ENCODE peak calls at places on chromosomes 3 and 15, in nine cellular contexts. S, U, Q, I, J, M, K, X and D are unnamed samples.
A peak's percentile ranks its signal among the peaks of the same experiment; 100 is the strongest.

GRCh38 chr3:150035910-150036661 is 65.4 kb upstream of the PFN2 start:
- DNase-seq in S (no peak), X (no peak), Q (no peak), I (no peak), J (no peak), M (no peak), K (no peak), U (peak; percentile 67), D (no peak)

GRCh38 chr3:179196700-179197099 is 48.5 kb downstream of the PIK3CA start:
- DNase-seq in S (no peak), J (no peak), K (no peak), U (no peak), X (no peak), I (no peak), Q (no peak), M (no peak), D (no peak)

GRCh38 chr15:37425541-37425940 is 325.2 kb upstream of the MEIS2 start:
- DNase-seq in Q (no peak), S (no peak), X (no peak), U (no peak), K (no peak), I (no peak), J (no peak), M (no peak), D (no peak)

GRCh38 chr3:104805042-104805441 is 561.7 kb upstream of the ALCAM start:
- DNase-seq in X (no peak), J (no peak), Q (no peak), K (no peak), S (no peak), U (no peak), I (no peak), M (no peak), D (no peak)

GRCh38 chr3:144341461-144341860 is 369.8 kb downstream of the DIPK2A start:
- DNase-seq in X (no peak), U (no peak), S (no peak), M (no peak), K (no peak), J (no peak), Q (no peak), I (no peak), D (no peak)

GRCh38 chr3:152071924-152072323 is 196.8 kb upstream of the MBNL1 start:
- DNase-seq in M (peak; percentile 64), U (no peak), I (no peak), J (peak; percentile 64), S (no peak), Q (no peak), X (no peak), K (no peak), D (no peak)

GRCh38 chr3:180467177-180467576 is 134.8 kb upstream of the TTC14 start:
- DNase-seq in S (no peak), K (no peak), Q (no peak), M (no peak), J (peak; percentile 23), X (no peak), I (no peak), U (no peak), D (no peak)

GRCh38 chr3:163218336-163218735 is 1721.7 kb downstream of the OTOL1 start:
- DNase-seq in U (no peak), J (no peak), Q (no peak), M (no peak), S (no peak), I (no peak), X (no peak), K (no peak), D (no peak)

GRCh38 chr15:63463030-63463429 is 41.4 kb upstream of the USP3 start:
- DNase-seq in J (no peak), K (no peak), U (no peak), Q (no peak), S (no peak), X (no peak), M (no peak), I (no peak), D (no peak)

GRCh38 chr15:34275721-34276120 is 50.9 kb downstream of the EMC4 start:
- DNase-seq in M (no peak), J (peak; percentile 89), S (no peak), Q (no peak), U (no peak), I (no peak), X (no peak), K (no peak), D (no peak)

GRCh38 chr3:62332771-62333381 is 40.5 kb downstream of the FEZF2 start:
- DNase-seq in I (no peak), Q (no peak), U (no peak), X (no peak), K (no peak), M (peak; percentile 10), J (peak; percentile 47), S (no peak), D (no peak)

GRCh38 chr15:70430029-70430428 is 332.3 kb upstream of the TLE3 start:
- DNase-seq in J (peak; percentile 56), S (no peak), Q (no peak), K (no peak), I (no peak), M (no peak), U (no peak), X (no peak), D (no peak)

GRCh38 chr3:179695672-179696313 is 43.0 kb downstream of the USP13 start:
- DNase-seq in J (no peak), K (no peak), I (no peak), U (no peak), Q (no peak), X (no peak), S (no peak), M (peak; percentile 47), D (no peak)

GRCh38 chr15:28114114-28114455 is 15.0 kb upstream of the OCA2 start:
- DNase-seq in I (no peak), X (no peak), U (no peak), Q (no peak), M (no peak), K (no peak), J (no peak), S (no peak), D (peak; percentile 8)
- H3K27ac ChIP-seq in I (no peak overlapping the region), X (no peak overlapping the region), U (no peak overlapping the region), Q (no peak overlapping the region), M (no peak overlapping the region), K (no peak overlapping the region), J (no peak overlapping the region), S (no peak overlapping the region), D (no peak overlapping the region)

DNA sequence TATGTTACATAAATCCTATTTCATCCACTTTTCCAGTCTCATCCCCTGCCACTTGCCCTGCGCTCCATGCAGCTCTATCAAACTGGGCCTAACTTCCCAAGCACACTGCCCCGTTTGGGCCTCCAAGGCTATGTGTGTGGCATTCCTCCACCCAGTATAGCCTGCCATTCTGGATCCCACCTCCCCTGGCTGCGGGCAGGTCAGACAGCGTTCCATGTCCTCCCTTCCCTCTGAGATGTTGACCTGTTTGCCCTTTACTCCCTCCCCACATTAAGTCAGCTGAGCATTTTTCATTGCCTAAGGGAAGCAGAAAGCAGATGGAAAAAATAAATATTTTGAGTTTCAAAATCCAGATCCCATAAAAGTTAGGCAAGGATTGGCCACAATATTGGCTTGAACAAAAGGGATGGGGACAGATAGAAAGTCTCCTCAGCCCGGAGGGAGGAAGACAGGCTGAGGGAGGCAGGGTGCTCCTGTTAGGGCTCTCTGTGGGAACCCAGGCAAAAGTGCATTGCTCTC is 73.3 kb downstream of the CYP19A1 start:
- DNase-seq in M (no peak), K (no peak), I (no peak), X (no peak), Q (no peak), J (no peak), S (no peak), U (no peak), D (no peak)
- H3K27ac ChIP-seq in M (no peak overlapping the region), K (no peak overlapping the region), I (no peak overlapping the region), X (no peak overlapping the region), Q (no peak overlapping the region), J (no peak overlapping the region), S (no peak overlapping the region), U (no peak overlapping the region), D (no peak overlapping the region)

DNA sequence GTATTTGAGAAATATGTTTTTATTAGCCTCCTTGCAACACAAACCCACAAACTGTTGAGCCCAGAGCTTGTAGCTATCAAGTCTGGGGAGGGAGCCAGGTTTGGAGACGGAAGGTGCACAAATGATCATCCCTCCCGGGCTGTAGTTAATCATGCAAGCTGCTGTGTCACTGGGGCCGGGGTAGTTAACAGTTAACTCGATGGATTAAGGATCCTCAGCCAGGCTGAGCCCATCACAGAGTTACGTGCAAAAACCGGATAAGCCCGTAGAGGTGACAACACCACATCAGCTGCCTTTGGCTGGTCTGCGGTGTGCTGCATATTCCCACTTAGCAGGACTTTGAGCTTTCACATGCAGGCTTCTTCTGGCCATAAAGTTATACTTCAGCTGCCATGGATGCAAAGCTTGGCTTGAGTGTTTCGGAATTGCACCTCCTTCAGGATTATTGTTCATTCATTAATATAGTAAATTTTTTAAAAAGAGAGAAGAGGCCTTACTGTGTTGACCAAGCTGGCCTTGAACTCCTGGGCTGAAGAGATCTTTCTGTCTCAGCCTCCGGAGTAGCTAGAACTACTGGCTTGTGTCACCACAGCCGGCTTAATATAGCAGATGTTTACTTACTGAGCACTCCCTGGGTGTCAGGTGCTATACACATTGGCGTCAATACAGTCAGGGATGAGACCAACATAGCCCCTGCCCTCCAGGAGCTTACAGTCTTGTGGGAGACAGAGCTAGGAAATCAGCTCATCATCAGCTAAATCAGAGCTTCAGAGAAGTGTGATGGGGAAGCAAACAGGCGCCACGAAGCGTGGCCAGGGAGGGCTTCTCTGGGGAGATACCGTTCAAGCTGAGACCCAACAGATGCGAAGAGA is 226.8 kb upstream of the BHLHE40 start:
- DNase-seq in K (no peak), U (no peak), X (no peak), I (peak; percentile 64), M (no peak), J (no peak), Q (no peak), S (no peak), D (no peak)
- H3K27ac ChIP-seq in K (peak overlapping the region; percentile 98), U (peak overlapping the region; percentile 85), X (peak overlapping the region; percentile 89), I (peak overlapping the region; percentile 68), M (no peak overlapping the region), J (no peak overlapping the region), Q (peak overlapping the region; percentile 86), S (no peak overlapping the region), D (peak overlapping the region; percentile 45)

GRCh38 chr15:87959080-87959479 is 297.5 kb downstream of the NTRK3 start:
- DNase-seq in I (no peak), S (no peak), J (no peak), Q (no peak), K (no peak), X (no peak), M (no peak), U (no peak), D (no peak)

GRCh38 chr15:87961851-87962816 is 294.4 kb downstream of the NTRK3 start:
- DNase-seq in J (no peak), M (peak; percentile 10), X (no peak), K (no peak), I (no peak), U (no peak), Q (no peak), S (no peak), D (no peak)

GRCh38 chr15:87954783-87955182 is 301.8 kb downstream of the NTRK3 start:
- DNase-seq in K (no peak), J (no peak), S (no peak), X (no peak), I (no peak), M (no peak), Q (no peak), U (no peak), D (no peak)

GRCh38 chr15:87955284-87955909 is 301.1 kb downstream of the NTRK3 start:
- DNase-seq in U (no peak), M (no peak), K (no peak), X (no peak), S (no peak), Q (no peak), J (no peak), I (no peak), D (no peak)

GRCh38 chr15:87959658-87960057 is 296.9 kb downstream of the NTRK3 start:
- DNase-seq in J (no peak), S (no peak), K (no peak), I (no peak), Q (no peak), X (no peak), U (no peak), M (no peak), D (no peak)
- H3K27ac ChIP-seq in J (no peak overlapping the region), S (no peak overlapping the region), K (no peak overlapping the region), I (no peak overlapping the region), Q (no peak overlapping the region), X (no peak overlapping the region), U (no peak overlapping the region), M (no peak overlapping the region), D (no peak overlapping the region)